ENCODE peak calls at places on chromosomes 1 and 21, in ten cellular contexts. E is CD4-positive, alpha-beta T cell; W is astrocyte; C is neural progenitor cell; U is esophagus squamous epithelium; Q is adrenal gland; A is CD8-positive, alpha-beta memory T cell; L is effector memory CD4-positive, alpha-beta T cell; B is esophagus muscularis mucosa; X is MM.1S. S is an unnamed sample.
A peak's percentile ranks its signal among the peaks of the same experiment; 100 is the strongest.

GRCh38 chr1:203557958-203558760 is 64.2 kb downstream of the OPTC start:
- DNase-seq in L (no peak), B (no peak), E (no peak), W (peak; percentile 100), U (no peak), X (no peak), C (no peak), Q (peak; percentile 76), A (no peak), S (no peak)

GRCh38 chr1:174938306-174939000 is 61.3 kb upstream of the CACYBP start:
- DNase-seq in L (no peak), E (no peak), Q (no peak), X (no peak), C (no peak), A (no peak), B (no peak), W (no peak), U (no peak), S (no peak)

GRCh38 chr1:8096105-8097011 is 70.2 kb upstream of the ERRFI1 start:
- DNase-seq in Q (no peak), C (no peak), L (no peak), X (no peak), E (no peak), B (no peak), W (peak; percentile 91), U (no peak), A (no peak), S (no peak)

GRCh38 chr1:98556521-98557158 is 104.9 kb upstream of the SNX7 start:
- DNase-seq in A (no peak), Q (no peak), L (no peak), C (peak; percentile 31), W (no peak), E (no peak), X (no peak), U (no peak), B (no peak), S (no peak)

GRCh38 chr1:5693595-5693994 is 298.6 kb downstream of the NPHP4 start:
- DNase-seq in X (no peak), L (no peak), U (no peak), Q (no peak), A (no peak), C (no peak), E (no peak), B (no peak), W (no peak), S (no peak)

GRCh38 chr1:41547781-41548560 is 63.5 kb upstream of the EDN2 start:
- DNase-seq in U (no peak), Q (no peak), W (no peak), B (no peak), C (peak; percentile 46), A (no peak), X (no peak), E (no peak), L (no peak), S (no peak)

GRCh38 chr1:9447215-9447960 is 91.9 kb upstream of the SLC25A33 start:
- DNase-seq in W (no peak), X (no peak), C (no peak), U (no peak), A (no peak), Q (no peak), L (no peak), E (no peak), B (no peak), S (no peak)

GRCh38 chr1:150662811-150663210 is 33.4 kb upstream of the ENSA start:
- DNase-seq in A (no peak), C (no peak), X (no peak), Q (no peak), W (no peak), L (no peak), B (no peak), E (no peak), U (no peak), S (no peak)

GRCh38 chr1:23902611-23903278 is 10.4 kb downstream of the CNR2 start:
- DNase-seq in E (no peak), Q (no peak), X (no peak), W (no peak), A (no peak), L (no peak), B (no peak), C (peak; percentile 67), U (no peak), S (no peak)

GRCh38 chr1:28737245-28738137 is 751 bp downstream of the YTHDF2 start:
- DNase-seq in A (peak; percentile 31), L (peak; percentile 28), B (no peak), U (no peak), W (peak; percentile 41), E (peak; percentile 33), X (peak; percentile 86), Q (peak; percentile 72), C (peak; percentile 82), S (peak; percentile 12)

GRCh38 chr1:208142632-208143390 is 101.4 kb downstream of the PLXNA2 start:
- DNase-seq in X (no peak), B (no peak), L (no peak), E (no peak), C (no peak), W (no peak), Q (no peak), A (no peak), U (no peak), S (no peak)

GRCh38 chr1:62233926-62234450 is 39.3 kb downstream of the L1TD1 start:
- DNase-seq in Q (no peak), B (no peak), X (no peak), C (no peak), W (peak; percentile 25), E (no peak), A (no peak), U (no peak), L (no peak), S (no peak)

GRCh38 chr1:186511761-186512637 is 51.1 kb upstream of the PDC start:
- DNase-seq in X (peak; percentile 85), E (no peak), B (no peak), Q (no peak), W (no peak), U (no peak), L (no peak), C (no peak), A (no peak), S (no peak)

GRCh38 chr1:166283190-166283589 is 116.4 kb upstream of the FAM78B start:
- DNase-seq in U (no peak), B (no peak), E (no peak), A (no peak), Q (no peak), W (no peak), L (no peak), C (no peak), X (no peak), S (no peak)

GRCh38 chr1:31605908-31606427 is 11.5 kb upstream of the HCRTR1 start:
- DNase-seq in X (peak; percentile 74), E (no peak), L (no peak), Q (no peak), U (no peak), A (no peak), C (no peak), B (no peak), W (peak; percentile 88), S (no peak)

GRCh38 chr1:151266821-151267220 is 12.3 kb downstream of the PSMD4 start:
- DNase-seq in U (no peak), Q (no peak), W (no peak), A (no peak), C (no peak), E (no peak), B (no peak), L (no peak), X (no peak), S (no peak)

GRCh38 chr1:189803364-189803763 is 674.3 kb downstream of the BRINP3 start:
- DNase-seq in U (no peak), W (no peak), Q (no peak), L (no peak), C (peak; percentile 8), A (no peak), X (no peak), B (no peak), E (no peak), S (no peak)

GRCh38 chr1:36154765-36155559 is 998 bp upstream of the MAP7D1 start:
- DNase-seq in X (no peak), A (no peak), W (no peak), L (no peak), B (no peak), C (peak; percentile 93), U (no peak), Q (peak; percentile 42), E (no peak), S (no peak)

GRCh38 chr1:36156329-36157114 is 562 bp downstream of the MAP7D1 start:
- DNase-seq in W (no peak), X (peak; percentile 62), B (no peak), U (no peak), A (peak; percentile 32), C (peak; percentile 95), Q (peak; percentile 77), L (no peak), E (no peak), S (no peak)

GRCh38 chr1:36155560-36156328 is at the start of gene MAP7D1:
- DNase-seq in B (peak; percentile 97), W (peak; percentile 63), L (peak; percentile 84), U (peak; percentile 42), X (peak; percentile 78), Q (peak; percentile 92), E (peak; percentile 81), A (peak; percentile 82), C (peak; percentile 93), S (peak; percentile 82)

GRCh38 chr1:36153476-36153875 is 2.5 kb upstream of the MAP7D1 start:
- DNase-seq in Q (no peak), B (no peak), A (no peak), U (no peak), E (no peak), X (no peak), C (no peak), W (no peak), L (no peak), S (no peak)

GRCh38 chr1:36154335-36154734 is 1.6 kb upstream of the MAP7D1 start:
- DNase-seq in Q (no peak), W (no peak), U (no peak), L (no peak), B (no peak), X (no peak), A (no peak), E (no peak), C (no peak), S (no peak)
- H3K9me3 ChIP-seq in Q (no peaks in the 10 kb centered on the region), W (no peaks in the 10 kb centered on the region), U (no peaks in the 10 kb centered on the region), L (no peaks in the 10 kb centered on the region), B (no peaks in the 10 kb centered on the region), X (no peaks in the 10 kb centered on the region), A (no peaks in the 10 kb centered on the region), E (no peaks in the 10 kb centered on the region), C (no peaks in the 10 kb centered on the region), S (no peaks in the 10 kb centered on the region)

GRCh38 chr1:248094884-248095283 is at the start of gene OR2L13:
- DNase-seq in E (no peak), Q (no peak), W (no peak), A (no peak), L (no peak), U (no peak), C (no peak), X (no peak), B (no peak), S (no peak)
- H3K9me3 ChIP-seq in E (no peaks in the 10 kb centered on the region), Q (no peaks in the 10 kb centered on the region), W (peaks cover 2% of the 10 kb centered on the region), A (no peaks in the 10 kb centered on the region), L (no peaks in the 10 kb centered on the region), U (no peaks in the 10 kb centered on the region), C (peaks cover 27% of the 10 kb centered on the region), X (no peaks in the 10 kb centered on the region), B (no peaks in the 10 kb centered on the region), S (no peaks in the 10 kb centered on the region)

GRCh38 chr21:19832551-19832950 is 1165.7 kb upstream of the NCAM2 start:
- DNase-seq in L (no peak), C (no peak), A (no peak), U (no peak), Q (no peak), B (no peak), E (no peak), W (no peak), X (no peak), S (no peak)
- H3K9me3 ChIP-seq in L (no peaks in the 10 kb centered on the region), C (no peaks in the 10 kb centered on the region), A (no peaks in the 10 kb centered on the region), U (no peaks in the 10 kb centered on the region), Q (no peaks in the 10 kb centered on the region), B (no peaks in the 10 kb centered on the region), E (peaks cover 3% of the 10 kb centered on the region), W (no peaks in the 10 kb centered on the region), X (no peaks in the 10 kb centered on the region), S (no peaks in the 10 kb centered on the region)

GRCh38 chr1:39250460-39251240 is 46.2 kb downstream of the MACF1 start:
- DNase-seq in C (no peak), Q (no peak), A (no peak), L (no peak), X (no peak), W (peak; percentile 42), E (no peak), U (no peak), B (no peak), S (no peak)
- H3K9me3 ChIP-seq in C (no peaks in the 10 kb centered on the region), Q (no peaks in the 10 kb centered on the region), A (no peaks in the 10 kb centered on the region), L (no peaks in the 10 kb centered on the region), X (no peaks in the 10 kb centered on the region), W (no peaks in the 10 kb centered on the region), E (no peaks in the 10 kb centered on the region), U (no peaks in the 10 kb centered on the region), B (no peaks in the 10 kb centered on the region), S (no peaks in the 10 kb centered on the region)